ENCODE peak calls at places on chromosomes 7 and 10, in four cellular contexts. X, P, W and I are unnamed samples.

GRCh38 chr7:28921822-28922221 is 36.3 kb downstream of the TRIL start:
- DNase-seq in X (no peak), P (peak; percentile 64), W (peak; percentile 68), I (peak; percentile 67)

GRCh38 chr10:72729528-72729927 is 37.6 kb downstream of the MCU start:
- DNase-seq in P (no peak), X (peak; percentile 51), W (no peak), I (no peak)

GRCh38 chr10:125605167-125605566 is 77.8 kb downstream of the TEX36 start:
- DNase-seq in W (peak; percentile 7), X (no peak), P (peak; percentile 56), I (peak; percentile 21)

GRCh38 chr10:1408656-1409358 is 328.5 kb downstream of the ADARB2 start:
- DNase-seq in P (no peak), W (no peak), X (no peak), I (no peak)

GRCh38 chr10:133379152-133379800 is at the start of gene PAOX:
- DNase-seq in X (no peak), W (peak; percentile 46), P (peak; percentile 71), I (peak; percentile 28)

GRCh38 chr7:34675749-34676374 is 17.8 kb downstream of the NPSR1 start:
- DNase-seq in X (peak; percentile 9), W (no peak), P (peak; percentile 16), I (peak; percentile 51)

GRCh38 chr7:129271500-129272355 is 46.9 kb downstream of the AHCYL2 start:
- DNase-seq in X (peak; percentile 21), W (peak; percentile 43), P (peak; percentile 83), I (peak; percentile 69)

GRCh38 chr7:41003031-41003925 is 699.6 kb downstream of the INHBA start:
- DNase-seq in P (peak; percentile 57), W (peak; percentile 40), X (peak; percentile 3), I (peak; percentile 80)

GRCh38 chr7:100467638-100468373 is 3.7 kb upstream of the SPACDR start:
- DNase-seq in P (no peak), X (no peak), W (no peak), I (no peak)

GRCh38 chr10:114033566-114033965 is 10.1 kb upstream of the ADRB1 start:
- DNase-seq in W (no peak), P (no peak), X (no peak), I (no peak)

GRCh38 chr7:45582136-45582742 is 8.1 kb downstream of the ADCY1 start:
- DNase-seq in X (no peak), P (no peak), W (no peak), I (no peak)

GRCh38 chr7:89780291-89780690 is 374.0 kb upstream of the STEAP1 start:
- DNase-seq in X (no peak), P (no peak), W (no peak), I (no peak)

GRCh38 chr7:123024989-123025758 is 29.7 kb upstream of the TAS2R16 start:
- DNase-seq in W (no peak), X (no peak), P (no peak), I (peak; percentile 98)

GRCh38 chr7:97471491-97471890 is 260.4 kb upstream of the TAC1 start:
- DNase-seq in W (no peak), X (no peak), P (no peak), I (no peak)

GRCh38 chr10:101585841-101586240 is 2.2 kb downstream of the POLL start:
- DNase-seq in X (no peak), P (no peak), W (no peak), I (no peak)

GRCh38 chr10:101587725-101588614 is at the start of the genes DPCD and POLL:
- DNase-seq in X (peak; percentile 71), P (peak; percentile 95), W (peak; percentile 93), I (peak; percentile 95)

GRCh38 chr10:101588879-101589278 is 758 bp downstream of the DPCD start:
- DNase-seq in W (peak; percentile 65), P (peak; percentile 75), X (no peak), I (peak; percentile 53)
- TF ChIP-seq FOS in W (peak; percentile 65), P (peak; percentile 55), X (no peak), I (peak; percentile 68)

GRCh38 chr10:132270721-132271457 is 36.9 kb downstream of the STK32C start:
- DNase-seq in P (no peak), W (no peak), X (no peak), I (no peak)
- H3K4me3 ChIP-seq in P (no peak overlapping the region), W (no peak overlapping the region), X (no peak overlapping the region), I (no peak overlapping the region)

DNA sequence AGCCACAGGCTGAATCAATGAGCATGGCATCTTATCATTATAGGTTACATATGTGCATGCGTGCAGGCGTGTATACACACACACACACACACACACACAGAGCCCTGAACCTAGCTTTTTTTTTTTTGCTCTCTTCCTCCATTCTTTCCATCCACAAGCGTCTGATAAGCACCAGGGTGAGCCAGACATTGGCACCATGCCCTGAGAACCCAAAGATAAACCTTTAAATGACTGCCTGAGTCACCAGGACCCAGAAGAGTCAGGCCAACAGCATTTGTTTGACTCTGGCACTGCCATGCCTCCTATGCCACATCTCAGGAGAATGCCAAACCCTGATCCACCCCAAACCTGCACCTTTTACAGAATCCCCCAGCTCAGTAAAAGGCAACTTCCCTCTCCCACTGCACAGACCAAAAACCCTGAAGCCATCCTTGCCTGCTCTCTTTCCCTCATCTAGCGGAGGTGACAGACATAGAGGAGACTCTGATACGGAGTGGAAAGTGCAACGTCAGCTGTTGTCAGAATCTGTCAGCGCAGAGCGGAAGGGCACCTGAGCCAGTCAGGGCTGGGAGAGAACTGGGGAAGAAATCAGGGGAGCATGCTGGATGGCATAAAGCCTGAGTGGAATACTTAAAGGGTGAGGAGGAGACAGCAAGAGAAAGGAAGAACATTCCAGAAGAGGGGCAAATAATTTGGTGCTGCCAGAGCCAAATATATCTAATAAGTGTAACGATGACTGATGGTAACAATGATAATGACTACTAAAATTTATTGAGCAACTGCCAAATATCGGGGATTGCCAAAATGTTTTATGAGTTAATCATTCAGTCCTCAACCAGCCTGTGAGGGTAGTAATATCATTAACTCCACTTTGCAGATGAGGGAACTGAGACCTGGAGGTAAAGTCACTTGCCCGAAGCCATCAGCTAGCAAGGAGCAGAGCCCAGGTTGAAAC is 3.2 kb downstream of the PARP12 start:
- DNase-seq in X (no peak), W (peak; percentile 95), P (peak; percentile 59), I (peak; percentile 95)
- TF ChIP-seq POLR2A in X (no peak), W (no peak), P (no peak), I (no peak)

DNA sequence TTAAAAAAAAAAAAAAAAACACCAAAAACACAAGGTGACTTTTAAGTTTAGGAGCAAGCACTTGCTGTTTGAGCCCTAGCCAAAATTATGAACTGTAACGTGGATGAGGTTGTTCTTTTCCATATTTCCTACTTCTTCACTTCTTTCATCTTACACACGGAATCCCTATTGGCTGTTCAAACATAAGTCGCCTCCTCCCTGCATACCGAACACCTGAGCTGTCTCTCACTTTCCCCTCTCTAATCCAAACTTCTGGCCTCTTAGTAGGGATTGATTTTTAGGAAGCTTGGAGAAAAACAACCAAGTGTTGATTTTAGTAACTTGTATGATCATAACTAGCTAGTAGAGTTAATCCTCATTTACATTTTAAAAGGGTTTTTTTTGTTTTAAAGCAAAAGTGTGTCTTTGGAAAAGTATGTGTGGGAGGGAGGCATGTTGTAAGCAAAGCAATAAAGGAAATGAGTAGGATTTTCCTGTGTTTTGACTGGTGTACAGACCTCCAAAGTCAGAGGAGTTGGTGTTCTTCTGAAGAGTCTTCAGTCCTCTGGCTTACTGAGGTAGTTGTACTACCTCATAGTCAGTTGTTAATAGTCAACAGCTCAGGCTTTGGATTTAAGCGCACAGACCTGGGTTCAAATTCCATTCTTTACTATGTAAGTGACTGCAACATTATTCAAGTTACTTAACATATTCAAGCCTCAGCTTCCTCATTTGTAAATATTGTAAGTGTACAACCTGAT is 39.3 kb downstream of the RABGEF1 start:
- DNase-seq in W (peak; percentile 56), P (no peak), X (no peak), I (peak; percentile 81)
- TF ChIP-seq FOS in W (no peak), P (no peak), X (no peak), I (peak; percentile 40)

GRCh38 chr7:66321283-66321682 is 116.1 kb downstream of the TPST1 start:
- DNase-seq in W (no peak), X (no peak), P (no peak), I (no peak)

GRCh38 chr7:66323114-66323513 is 118.0 kb downstream of the TPST1 start:
- DNase-seq in X (no peak), P (no peak), W (no peak), I (no peak)

GRCh38 chr7:66331883-66332282 is 126.7 kb downstream of the TPST1 start:
- DNase-seq in P (no peak), W (peak; percentile 29), X (no peak), I (no peak)

GRCh38 chr7:66330961-66331360 is 125.8 kb downstream of the TPST1 start:
- DNase-seq in W (peak; percentile 52), X (no peak), P (no peak), I (no peak)

GRCh38 chr7:66326501-66327180 is 121.5 kb downstream of the TPST1 start:
- DNase-seq in P (no peak), X (no peak), W (peak; percentile 96), I (peak; percentile 85)
- H3K4me3 ChIP-seq in P (no peak overlapping the region), X (no peak overlapping the region), W (no peak overlapping the region), I (no peak overlapping the region)

GRCh38 chr10:49538381-49539319 is at the start of gene ERCC6:
- DNase-seq in X (peak; percentile 91), P (peak; percentile 99), W (peak; percentile 98), I (peak; percentile 99)
- TF ChIP-seq POLR2A in X (peak; percentile 91), P (peak; percentile 93), W (peak; percentile 84), I (peak; percentile 39)

GRCh38 chr7:130890176-130891020 is 156.4 kb upstream of the KLF14 start:
- DNase-seq in X (no peak), W (no peak), P (no peak), I (no peak)
- TF ChIP-seq FOS in X (no peak), W (no peak), P (no peak), I (no peak)

DNA sequence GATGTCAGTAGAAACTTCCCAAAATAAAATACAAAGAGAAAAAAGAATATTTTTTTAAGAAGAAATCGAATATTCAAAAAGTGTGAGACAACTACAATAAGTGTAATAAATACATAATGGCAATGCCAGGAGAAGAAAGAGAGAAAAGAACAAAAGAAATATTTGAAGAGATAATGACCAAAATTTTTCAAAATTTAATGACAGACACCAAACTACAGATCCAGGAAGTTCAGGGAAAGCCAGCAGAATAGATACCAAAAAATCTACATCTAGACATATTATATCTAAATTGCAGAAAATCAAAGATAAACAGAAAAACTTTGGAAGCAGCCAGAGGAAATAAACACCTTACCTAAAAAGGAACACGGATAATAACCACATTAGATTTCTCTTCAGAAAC is 66.8 kb upstream of the CDK1 start:
- DNase-seq in X (no peak), W (no peak), P (no peak), I (no peak)
- H3K4me3 ChIP-seq in X (no peak overlapping the region), W (no peak overlapping the region), P (no peak overlapping the region), I (no peak overlapping the region)

GRCh38 chr7:76354981-76355730 is 3.6 kb downstream of the YWHAG start:
- DNase-seq in P (no peak), X (no peak), W (no peak), I (no peak)
- TF ChIP-seq POLR2A in P (no peak), X (no peak), W (no peak), I (no peak)